ENCODE peak calls at places on chromosomes 4 and X, in five cellular contexts. One of them, this sample, is unnamed.
A peak's percentile ranks its signal among the peaks of the same experiment; 100 is the strongest.

GRCh38 chr4:3316146-3316545 is 23.3 kb downstream of the RGS12 start:
- DNase-seq in body of pancreas: no peak
- DNase-seq in pancreas: no peak
- DNase-seq in astrocyte of the spinal cord: no peak
- DNase-seq in HCT116: no peak
- DNase-seq in this sample: no peak

GRCh38 chrX:16573781-16574180 is 76.2 kb upstream of the S100G start:
- DNase-seq in body of pancreas: no peak
- DNase-seq in pancreas: no peak
- DNase-seq in astrocyte of the spinal cord: peak; percentile 55
- DNase-seq in HCT116: no peak
- DNase-seq in this sample: no peak

GRCh38 chr4:183918696-183919095 is 13.6 kb downstream of the STOX2 start:
- DNase-seq in body of pancreas: no peak
- DNase-seq in pancreas: no peak
- DNase-seq in astrocyte of the spinal cord: no peak
- DNase-seq in HCT116: no peak
- DNase-seq in this sample: no peak

GRCh38 chr4:25030283-25031076 is at the start of gene LGI2:
- DNase-seq in body of pancreas: peak; percentile 50
- DNase-seq in pancreas: peak; percentile 41
- DNase-seq in astrocyte of the spinal cord: no peak
- DNase-seq in HCT116: no peak
- DNase-seq in this sample: no peak

GRCh38 chrX:21838937-21839333 is 482 bp upstream of the MBTPS2 start:
- DNase-seq in body of pancreas: peak; percentile 2
- DNase-seq in pancreas: no peak
- DNase-seq in astrocyte of the spinal cord: no peak
- DNase-seq in HCT116: no peak
- DNase-seq in this sample: no peak

GRCh38 chr4:122100508-122100907 is 51.6 kb upstream of the BLTP1 start:
- DNase-seq in body of pancreas: no peak
- DNase-seq in pancreas: no peak
- DNase-seq in astrocyte of the spinal cord: peak; percentile 77
- DNase-seq in HCT116: no peak
- DNase-seq in this sample: no peak

GRCh38 chr4:100728861-100729260 is 211.0 kb upstream of the EMCN start:
- DNase-seq in body of pancreas: no peak
- DNase-seq in pancreas: no peak
- DNase-seq in astrocyte of the spinal cord: no peak
- DNase-seq in HCT116: no peak
- DNase-seq in this sample: no peak

GRCh38 chrX:106919932-106920452 is at the start of gene CLDN2:
- DNase-seq in body of pancreas: no peak
- DNase-seq in pancreas: no peak
- DNase-seq in astrocyte of the spinal cord: peak; percentile 50
- DNase-seq in HCT116: no peak
- DNase-seq in this sample: no peak

GRCh38 chr4:2303686-2304320 is 41.9 kb upstream of the MXD4 start:
- DNase-seq in body of pancreas: no peak
- DNase-seq in pancreas: no peak
- DNase-seq in astrocyte of the spinal cord: no peak
- DNase-seq in HCT116: no peak
- DNase-seq in this sample: no peak

GRCh38 chr4:77820836-77821561 is 1.8 kb upstream of the CNOT6L start:
- DNase-seq in body of pancreas: peak; percentile 22
- DNase-seq in pancreas: no peak
- DNase-seq in astrocyte of the spinal cord: no peak
- DNase-seq in HCT116: no peak
- DNase-seq in this sample: no peak

GRCh38 chrX:122572461-122572860 is 611.6 kb upstream of the GRIA3 start:
- DNase-seq in body of pancreas: no peak
- DNase-seq in pancreas: no peak
- DNase-seq in astrocyte of the spinal cord: peak; percentile 36
- DNase-seq in HCT116: no peak
- DNase-seq in this sample: no peak

GRCh38 chrX:44954562-44954961 is 81.6 kb downstream of the KDM6A start:
- DNase-seq in body of pancreas: no peak
- DNase-seq in pancreas: no peak
- DNase-seq in astrocyte of the spinal cord: no peak
- DNase-seq in HCT116: no peak
- DNase-seq in this sample: no peak

GRCh38 chr4:146335763-146336412 is 121.5 kb downstream of the REELD1 start:
- DNase-seq in body of pancreas: no peak
- DNase-seq in pancreas: no peak
- DNase-seq in astrocyte of the spinal cord: no peak
- DNase-seq in HCT116: no peak
- DNase-seq in this sample: peak; percentile 81

GRCh38 chr4:37453004-37453360 is 208.4 kb downstream of the NWD2 start:
- DNase-seq in body of pancreas: peak; percentile 88
- DNase-seq in pancreas: peak; percentile 74
- DNase-seq in astrocyte of the spinal cord: peak; percentile 70
- DNase-seq in HCT116: peak; percentile 58
- DNase-seq in this sample: peak; percentile 78

GRCh38 chrX:31266172-31267076 is 194.6 kb upstream of the FTHL17 start:
- DNase-seq in body of pancreas: peak; percentile 68
- DNase-seq in pancreas: peak; percentile 64
- DNase-seq in astrocyte of the spinal cord: peak; percentile 24
- DNase-seq in HCT116: no peak
- DNase-seq in this sample: no peak

GRCh38 chrX:104641176-104641575 is 75.2 kb downstream of the IL1RAPL2 start:
- DNase-seq in body of pancreas: no peak
- DNase-seq in pancreas: no peak
- DNase-seq in astrocyte of the spinal cord: no peak
- DNase-seq in HCT116: no peak
- DNase-seq in this sample: no peak

GRCh38 chrX:21905209-21905735 is 35.2 kb upstream of the SMS start:
- DNase-seq in body of pancreas: peak; percentile 2
- DNase-seq in pancreas: no peak
- DNase-seq in astrocyte of the spinal cord: no peak
- DNase-seq in HCT116: no peak
- DNase-seq in this sample: no peak

GRCh38 chr4:4328206-4328605 is 38.2 kb downstream of the ZBTB49 start:
- DNase-seq in body of pancreas: no peak
- DNase-seq in pancreas: no peak
- DNase-seq in astrocyte of the spinal cord: no peak
- DNase-seq in HCT116: no peak
- DNase-seq in this sample: no peak
- H3K4me3 ChIP-seq in body of pancreas: no peak overlapping the region
- H3K4me3 ChIP-seq in pancreas: no peak overlapping the region
- H3K4me3 ChIP-seq in astrocyte of the spinal cord: no peak overlapping the region
- H3K4me3 ChIP-seq in HCT116: no peak overlapping the region
- H3K4me3 ChIP-seq in this sample: no peak overlapping the region

GRCh38 chrX:68685722-68686683 is 38.5 kb downstream of the STARD8 start:
- DNase-seq in body of pancreas: peak; percentile 46
- DNase-seq in pancreas: peak; percentile 25
- DNase-seq in astrocyte of the spinal cord: peak; percentile 56
- DNase-seq in HCT116: no peak
- DNase-seq in this sample: no peak
- H3K4me3 ChIP-seq in body of pancreas: no peak overlapping the region
- H3K4me3 ChIP-seq in pancreas: peak overlapping the region; percentile 36
- H3K4me3 ChIP-seq in astrocyte of the spinal cord: peak overlapping the region; percentile 29
- H3K4me3 ChIP-seq in HCT116: no peak overlapping the region
- H3K4me3 ChIP-seq in this sample: no peak overlapping the region

DNA sequence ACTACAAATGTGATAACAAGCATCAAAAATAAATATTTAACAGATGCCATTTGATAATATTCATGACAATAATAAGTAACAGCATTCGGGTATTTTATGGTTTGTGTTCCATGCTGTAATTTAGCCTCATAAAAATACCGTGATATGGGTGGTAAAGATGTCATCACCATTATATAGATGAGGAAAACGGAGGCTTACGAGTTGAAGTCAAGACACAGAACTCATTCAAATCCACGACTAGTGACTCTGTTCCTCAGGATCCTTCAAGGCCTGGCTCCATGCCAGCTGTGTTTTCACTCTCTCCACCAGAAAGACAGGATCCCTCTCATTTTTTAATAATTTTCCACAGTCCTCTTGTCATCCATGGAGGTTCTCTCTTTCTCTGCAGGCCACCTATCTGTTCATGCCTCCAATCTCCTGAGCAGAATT is 94.5 kb downstream of the APBB2 start:
- DNase-seq in body of pancreas: no peak
- DNase-seq in pancreas: no peak
- DNase-seq in astrocyte of the spinal cord: no peak
- DNase-seq in HCT116: no peak
- DNase-seq in this sample: no peak
- H3K4me3 ChIP-seq in body of pancreas: no peak overlapping the region
- H3K4me3 ChIP-seq in pancreas: no peak overlapping the region
- H3K4me3 ChIP-seq in astrocyte of the spinal cord: no peak overlapping the region
- H3K4me3 ChIP-seq in HCT116: no peak overlapping the region
- H3K4me3 ChIP-seq in this sample: no peak overlapping the region

DNA sequence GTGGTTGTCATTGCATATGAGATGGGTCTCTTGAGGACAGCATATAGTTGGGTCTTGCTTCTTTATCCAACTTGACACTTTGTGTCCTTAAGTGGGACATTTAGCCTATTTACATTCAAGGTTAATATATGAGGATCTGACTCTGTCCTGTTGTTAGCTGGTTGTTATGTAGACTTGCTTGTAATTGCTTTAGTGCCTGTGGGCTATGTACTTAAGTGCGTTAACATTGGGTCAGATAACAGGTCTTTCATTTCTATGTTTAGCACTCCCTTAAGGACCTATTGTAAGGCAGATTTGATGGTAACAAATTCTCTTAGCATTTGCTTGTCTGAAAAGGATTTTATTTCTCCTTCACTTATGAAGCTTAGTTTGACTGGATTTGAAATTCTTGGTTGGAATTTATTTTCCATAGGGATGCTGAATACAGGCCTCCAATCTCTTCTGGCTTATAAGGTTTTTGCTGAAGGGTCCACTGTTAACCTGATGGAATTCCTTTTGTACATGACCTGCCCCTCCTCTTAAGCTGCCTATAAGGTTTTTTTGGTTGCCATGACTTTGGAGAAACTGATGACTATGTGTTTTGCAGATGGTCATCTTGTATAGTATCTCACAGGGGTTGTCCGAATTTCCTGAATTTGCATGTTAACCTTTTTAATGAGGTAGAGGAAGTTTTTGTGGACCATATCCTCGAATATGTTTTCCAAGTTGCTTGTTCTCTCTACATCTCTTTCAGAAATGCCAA is 162.0 kb downstream of the NKX6-1 start:
- DNase-seq in body of pancreas: no peak
- DNase-seq in pancreas: no peak
- DNase-seq in astrocyte of the spinal cord: no peak
- DNase-seq in HCT116: no peak
- DNase-seq in this sample: no peak
- H3K4me3 ChIP-seq in body of pancreas: no peak overlapping the region
- H3K4me3 ChIP-seq in pancreas: no peak overlapping the region
- H3K4me3 ChIP-seq in astrocyte of the spinal cord: no peak overlapping the region
- H3K4me3 ChIP-seq in HCT116: no peak overlapping the region
- H3K4me3 ChIP-seq in this sample: no peak overlapping the region

GRCh38 chr4:151107063-151107462 is 7.6 kb downstream of the RPS3A start:
- DNase-seq in body of pancreas: no peak
- DNase-seq in pancreas: no peak
- DNase-seq in astrocyte of the spinal cord: no peak
- DNase-seq in HCT116: no peak
- DNase-seq in this sample: no peak

GRCh38 chr4:151100517-151100916 is 1.1 kb downstream of the RPS3A start:
- DNase-seq in body of pancreas: no peak
- DNase-seq in pancreas: no peak
- DNase-seq in astrocyte of the spinal cord: no peak
- DNase-seq in HCT116: no peak
- DNase-seq in this sample: no peak

GRCh38 chr4:151105454-151106032 is 6.1 kb downstream of the RPS3A start:
- DNase-seq in body of pancreas: no peak
- DNase-seq in pancreas: no peak
- DNase-seq in astrocyte of the spinal cord: no peak
- DNase-seq in HCT116: no peak
- DNase-seq in this sample: no peak

GRCh38 chr4:151104621-151105020 is 5.2 kb downstream of the RPS3A start:
- DNase-seq in body of pancreas: no peak
- DNase-seq in pancreas: no peak
- DNase-seq in astrocyte of the spinal cord: no peak
- DNase-seq in HCT116: no peak
- DNase-seq in this sample: no peak

DNA sequence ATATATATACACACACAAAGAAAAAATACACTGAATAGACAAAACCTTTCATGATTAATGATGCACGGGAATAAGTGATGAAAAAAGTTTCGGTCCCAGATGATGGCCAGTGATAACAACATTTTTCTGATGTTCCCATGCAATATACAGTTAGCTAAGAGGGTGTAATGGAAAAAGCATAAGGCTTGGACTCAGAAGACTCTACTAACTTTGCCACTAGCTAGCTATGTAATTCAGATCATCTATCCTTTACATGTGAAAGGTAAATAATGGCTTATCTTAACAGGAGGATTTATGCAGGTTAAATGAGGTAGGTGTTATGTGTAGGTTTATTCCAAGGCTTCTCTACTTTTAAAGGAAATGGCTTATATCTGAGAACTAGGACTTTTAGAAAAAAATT is 4.3 kb downstream of the RPS3A start:
- DNase-seq in body of pancreas: no peak
- DNase-seq in pancreas: no peak
- DNase-seq in astrocyte of the spinal cord: no peak
- DNase-seq in HCT116: no peak
- DNase-seq in this sample: no peak
- H3K4me3 ChIP-seq in body of pancreas: no peak overlapping the region
- H3K4me3 ChIP-seq in pancreas: no peak overlapping the region
- H3K4me3 ChIP-seq in astrocyte of the spinal cord: no peak overlapping the region
- H3K4me3 ChIP-seq in HCT116: no peak overlapping the region
- H3K4me3 ChIP-seq in this sample: no peak overlapping the region

GRCh38 chrX:153474266-153474665 is 3.9 kb upstream of the HAUS7 start:
- DNase-seq in body of pancreas: no peak
- DNase-seq in pancreas: no peak
- DNase-seq in astrocyte of the spinal cord: no peak
- DNase-seq in HCT116: no peak
- DNase-seq in this sample: no peak
- H3K4me3 ChIP-seq in body of pancreas: no peak overlapping the region
- H3K4me3 ChIP-seq in pancreas: no peak overlapping the region
- H3K4me3 ChIP-seq in astrocyte of the spinal cord: no peak overlapping the region
- H3K4me3 ChIP-seq in HCT116: no peak overlapping the region
- H3K4me3 ChIP-seq in this sample: no peak overlapping the region